ENCODE peak calls at places on chromosomes 11 and 22, in five cellular contexts. J is AG10803, G is GM12865, W is psoas muscle, I is lower lobe of right lung. Y is an unnamed sample.

GRCh38 chr11:86594746-86595145 is 77.7 kb downstream of the ME3 start:
- DNase-seq in J (no peak), G (no peak), W (no peak), I (no peak), Y (peak)

GRCh38 chr22:31629741-31630184 is 32.3 kb downstream of the PISD start:
- DNase-seq in J (no peak), G (no peak), W (no peak), I (no peak), Y (no peak)

GRCh38 chr11:9950462-9950861 is 286.6 kb downstream of the SWAP70 start:
- DNase-seq in J (no peak), G (no peak), W (no peak), I (no peak), Y (no peak)

GRCh38 chr22:48637231-48637630 is 1190.4 kb downstream of the BRD1 start:
- DNase-seq in J (no peak), G (no peak), W (no peak), I (no peak), Y (no peak)

GRCh38 chr11:46338988-46339666 is 8.1 kb upstream of the DGKZ start:
- DNase-seq in J (no peak), G (no peak), W (peak), I (no peak), Y (no peak)

GRCh38 chr11:122984186-122985011 is 2.8 kb upstream of the BSX start:
- DNase-seq in J (peak), G (peak), W (no peak), I (no peak), Y (no peak)

GRCh38 chr11:134939905-134940304 is 527.9 kb upstream of the B3GAT1 start:
- DNase-seq in J (no peak), G (no peak), W (no peak), I (no peak), Y (no peak)

GRCh38 chr11:103325686-103326069 is 216.5 kb downstream of the DYNC2H1 start:
- DNase-seq in J (no peak), G (no peak), W (no peak), I (no peak), Y (no peak)

GRCh38 chr11:45899448-45900174 is 7.5 kb downstream of the FREY1 start:
- DNase-seq in J (peak), G (peak), W (peak), I (peak), Y (peak)

GRCh38 chr11:83437939-83438338 is 151.8 kb upstream of the CCDC90B start:
- DNase-seq in J (no peak), G (no peak), W (no peak), I (peak), Y (no peak)

GRCh38 chr11:12691473-12691872 is 17.3 kb downstream of the TEAD1 start:
- DNase-seq in J (no peak), G (no peak), W (no peak), I (no peak), Y (no peak)

GRCh38 chr11:80586464-80586863 is 1145.6 kb upstream of the TENM4 start:
- DNase-seq in J (no peak), G (no peak), W (no peak), I (no peak), Y (peak)

GRCh38 chr11:72221386-72221785 is 3.2 kb upstream of the INPPL1 start:
- DNase-seq in J (no peak), G (no peak), W (no peak), I (no peak), Y (no peak)

GRCh38 chr11:72222106-72222891 is 2.3 kb upstream of the INPPL1 start:
- DNase-seq in J (no peak), G (no peak), W (no peak), I (no peak), Y (no peak)

GRCh38 chr11:72217856-72218745 is 1.5 kb downstream of the FOLR2 start:
- DNase-seq in J (no peak), G (no peak), W (no peak), I (no peak), Y (no peak)

GRCh38 chr11:72220696-72221363 is 3.7 kb upstream of the INPPL1 start:
- DNase-seq in J (no peak), G (no peak), W (no peak), I (no peak), Y (no peak)

GRCh38 chr11:72216638-72217037 is at the start of gene FOLR2:
- DNase-seq in J (no peak), G (no peak), W (no peak), I (no peak), Y (no peak)
- TF ChIP-seq CTCF in J (no peak), G (no peak), W (no peak), I (no peak), Y (no peak)

GRCh38 chr11:13896990-13897353 is 65.6 kb upstream of the SPON1 start:
- DNase-seq in J (no peak), G (no peak), W (no peak), I (no peak), Y (no peak)
- H3K4me3 ChIP-seq in J (no peak), G (no peak), W (no peak), I (no peak), Y (no peak)

GRCh38 chr11:61671527-61671926 is 8.7 kb upstream of the DAGLA start:
- DNase-seq in J (no peak), G (no peak), W (no peak), I (no peak), Y (peak)
- TF ChIP-seq CTCF in J (peak), G (peak), W (no peak), I (peak), Y (peak)

DNA sequence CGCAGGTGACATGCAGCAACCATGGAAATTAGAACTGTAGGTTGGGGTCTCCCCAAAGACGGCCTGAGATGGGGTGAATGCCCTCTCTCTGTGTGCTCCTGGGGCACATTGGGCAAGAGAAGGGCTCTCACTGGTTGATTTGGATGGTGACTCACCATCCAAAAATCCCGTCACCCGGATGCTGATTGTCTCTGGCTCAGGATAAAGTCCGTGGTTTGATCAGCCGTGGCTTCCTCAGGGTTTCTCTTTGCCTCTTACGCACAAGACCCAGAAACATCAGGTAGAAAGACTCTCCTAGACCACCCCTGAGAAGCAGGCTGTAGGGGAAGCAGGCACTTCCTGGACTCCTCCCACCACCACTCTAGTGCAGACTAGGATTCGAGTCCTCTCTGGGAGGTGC is 176.1 kb upstream of the NCAM1 start:
- DNase-seq in J (peak), G (no peak), W (peak), I (no peak), Y (no peak)
- H3K4me3 ChIP-seq in J (peak), G (no peak), W (peak), I (no peak), Y (no peak)

Y was measured in epithelial cell of esophagus.